ENCODE peak calls at places on chromosome 2, in seven cellular contexts. X is HCT116, W is stomach, J is transverse colon, T is A549, R is upper lobe of left lung, M is esophagus squamous epithelium. F is an unnamed sample.

GRCh38 chr2:224101820-224102630 is 62.9 kb upstream of the SERPINE2 start:
- DNase-seq in J (no peak), M (no peak), T (peak; percentile 60), R (no peak), W (no peak), X (no peak), F (no peak)

GRCh38 chr2:161873689-161874088 is 200.3 kb downstream of the DPP4 start:
- DNase-seq in R (no peak), T (no peak), X (no peak), W (no peak), J (no peak), M (no peak), F (no peak)

GRCh38 chr2:381919-382833 is 94.3 kb upstream of the ALKAL2 start:
- DNase-seq in M (no peak), J (no peak), X (no peak), R (no peak), W (no peak), T (no peak), F (no peak)

GRCh38 chr2:7552825-7553550 is 635.8 kb downstream of the RNF144A start:
- DNase-seq in T (no peak), R (no peak), J (no peak), X (no peak), M (no peak), W (no peak), F (no peak)

GRCh38 chr2:147538088-147538487 is 306.7 kb upstream of the ACVR2A start:
- DNase-seq in R (no peak), M (no peak), J (no peak), W (no peak), T (no peak), X (no peak), F (no peak)

GRCh38 chr2:98664323-98664722 is 55.9 kb downstream of the UNC50 start:
- DNase-seq in X (peak; percentile 13), M (no peak), T (no peak), J (no peak), R (peak; percentile 70), W (no peak), F (no peak)

GRCh38 chr2:57516740-57517340 is 529.8 kb upstream of the VRK2 start:
- DNase-seq in T (peak; percentile 57), X (peak; percentile 41), J (no peak), M (no peak), R (no peak), W (no peak), F (no peak)

GRCh38 chr2:218876562-218877219 is 4.0 kb upstream of the WNT10A start:
- DNase-seq in X (peak; percentile 59), M (no peak), W (peak; percentile 75), R (peak; percentile 58), T (peak; percentile 72), J (peak; percentile 73), F (peak; percentile 93)

GRCh38 chr2:120404274-120404673 is 58.3 kb downstream of the INHBB start:
- DNase-seq in T (no peak), R (no peak), M (no peak), W (no peak), J (no peak), X (no peak), F (no peak)

GRCh38 chr2:70243804-70244584 is 4.4 kb downstream of the TIA1 start:
- DNase-seq in J (no peak), R (no peak), T (no peak), M (no peak), W (no peak), X (no peak), F (no peak)

GRCh38 chr2:45643543-45644542 is 7.6 kb upstream of the PRKCE start:
- DNase-seq in M (no peak), X (no peak), J (peak; percentile 71), R (peak; percentile 79), T (peak; percentile 61), W (peak; percentile 79), F (peak; percentile 89)

GRCh38 chr2:170651603-170652002 is 63.5 kb upstream of the SP5 start:
- DNase-seq in W (no peak), J (no peak), X (no peak), R (no peak), M (no peak), T (no peak), F (no peak)

GRCh38 chr2:58157754-58158153 is 83.4 kb downstream of the FANCL start:
- DNase-seq in J (no peak), M (no peak), T (no peak), W (no peak), X (no peak), R (no peak), F (no peak)

GRCh38 chr2:37679072-37679695 is 7.7 kb upstream of the CDC42EP3 start:
- DNase-seq in X (no peak), R (no peak), W (peak; percentile 44), T (no peak), M (no peak), J (no peak), F (no peak)

GRCh38 chr2:150476213-150476740 is 11.2 kb downstream of the RND3 start:
- DNase-seq in R (no peak), T (no peak), W (no peak), X (no peak), M (no peak), J (no peak), F (no peak)

GRCh38 chr2:156046900-156047299 is 285.6 kb downstream of the NR4A2 start:
- DNase-seq in R (no peak), W (no peak), X (no peak), J (no peak), M (no peak), T (no peak), F (no peak)

GRCh38 chr2:152594022-152594712 is 123.1 kb downstream of the PRPF40A start:
- DNase-seq in X (no peak), W (no peak), T (no peak), M (no peak), J (peak; percentile 47), R (peak; percentile 51), F (no peak)

GRCh38 chr2:203934006-203934632 is 2.4 kb upstream of the ICOS start:
- DNase-seq in J (no peak), T (no peak), W (no peak), M (no peak), X (no peak), R (no peak), F (no peak)

GRCh38 chr2:194725169-194725568 is 931.9 kb upstream of the SLC39A10 start:
- DNase-seq in J (no peak), W (no peak), M (no peak), T (no peak), X (no peak), R (no peak), F (no peak)

GRCh38 chr2:107430596-107431266 is 396.0 kb upstream of the RGPD4 start:
- DNase-seq in T (no peak), W (no peak), R (no peak), X (no peak), M (no peak), J (no peak), F (no peak)

GRCh38 chr2:102718387-102719316 is 43.2 kb upstream of the TMEM182 start:
- DNase-seq in T (no peak), R (no peak), X (no peak), M (no peak), W (no peak), J (no peak), F (no peak)

GRCh38 chr2:207813221-207813916 is 43.7 kb upstream of the FZD5 start:
- DNase-seq in R (no peak), X (no peak), T (no peak), W (no peak), J (no peak), M (no peak), F (no peak)

DNA sequence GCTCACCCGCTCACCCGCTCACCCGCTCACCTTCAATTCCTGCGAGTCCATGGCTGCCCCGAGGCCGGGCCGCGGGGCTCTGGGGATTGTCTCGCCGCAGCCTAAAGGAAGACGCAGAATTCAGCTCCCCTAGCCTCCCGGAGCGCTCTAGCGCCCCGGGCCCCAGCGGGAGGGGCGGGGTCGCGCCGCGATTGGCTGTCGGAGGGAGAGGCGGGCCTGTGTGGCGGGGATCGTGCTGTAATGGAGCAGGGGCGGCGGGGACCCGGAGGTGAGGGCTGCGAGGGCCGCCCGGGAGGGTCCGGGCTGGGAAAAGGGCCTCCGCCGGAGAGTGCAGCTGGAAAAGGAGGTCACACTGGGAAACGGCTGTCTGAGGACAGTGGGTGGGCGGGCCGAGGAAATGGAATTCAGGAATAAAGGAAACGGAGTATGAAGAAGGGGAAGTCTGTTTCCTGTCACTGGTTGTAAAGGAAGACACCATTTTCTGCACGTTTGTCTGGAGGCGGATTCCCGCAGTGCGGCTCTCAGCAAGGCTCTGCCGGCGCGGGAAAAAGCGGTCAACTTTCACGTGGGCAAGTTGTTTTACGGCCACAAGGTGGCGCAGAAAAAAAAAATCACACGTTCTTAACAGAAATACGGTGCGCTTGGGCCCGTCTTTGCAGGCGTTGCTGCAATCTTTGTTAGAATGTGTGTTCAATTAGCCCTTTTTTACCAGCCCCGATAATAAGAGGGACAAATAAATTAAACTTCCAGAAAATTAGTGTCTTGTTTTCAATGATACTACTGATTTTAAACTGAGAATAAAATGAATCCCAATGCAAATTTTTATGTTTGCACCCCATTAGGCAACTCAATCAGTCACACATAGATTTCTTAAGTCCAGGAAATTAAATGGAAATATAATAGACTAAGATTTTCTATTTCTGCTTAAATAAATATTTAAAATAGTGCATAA is at the start of gene TTC21B:
- DNase-seq in R (peak; percentile 95), T (peak; percentile 95), W (peak; percentile 95), X (peak; percentile 92), M (peak; percentile 72), J (peak; percentile 95), F (peak; percentile 75)
- TF ChIP-seq POLR2A in R (peak; percentile 85), T (peak; percentile 52), W (no peak), X (peak; percentile 42), M (no peak), J (peak; percentile 69), F (peak; percentile 62)

DNA sequence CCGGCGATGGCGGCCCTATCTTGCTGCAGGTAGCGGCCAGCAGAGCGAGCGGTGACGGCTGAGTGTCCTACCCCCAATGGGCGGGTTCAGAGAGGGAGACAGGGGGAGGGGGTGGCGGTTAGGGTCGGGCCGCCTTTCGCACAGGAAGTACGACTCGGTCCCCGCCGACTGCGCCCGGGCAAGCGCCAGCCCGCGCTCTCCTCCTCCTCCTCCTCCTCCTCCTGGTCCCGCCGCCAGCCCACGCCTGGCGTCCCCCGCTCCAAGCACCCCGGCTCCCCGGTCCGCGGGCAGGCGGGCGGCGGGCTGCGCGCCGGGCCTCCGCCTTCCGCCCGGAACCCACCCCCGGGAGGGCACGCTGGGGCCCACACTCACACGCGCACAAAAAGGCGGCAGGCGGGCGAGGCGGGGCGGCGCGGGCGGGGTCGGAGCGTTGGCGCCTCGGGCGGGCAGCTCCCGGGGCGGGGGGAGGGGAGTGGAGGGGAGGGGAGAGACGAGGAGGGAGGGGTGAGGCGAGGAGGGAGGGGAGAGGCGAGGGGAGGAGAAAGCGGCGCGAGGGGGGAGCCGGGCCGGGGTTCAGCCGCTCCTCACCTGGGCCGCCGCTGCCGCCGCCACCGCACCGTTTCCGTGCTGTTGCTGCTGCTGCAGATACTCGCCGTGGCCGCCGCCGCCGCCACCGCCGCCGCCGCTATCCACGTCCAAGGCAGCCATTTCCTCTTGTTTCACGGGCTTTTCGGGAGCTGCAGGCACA is 1.2 kb downstream of the SP3 start:
- DNase-seq in M (peak; percentile 70), J (peak; percentile 96), T (peak; percentile 95), W (peak; percentile 93), R (peak; percentile 91), X (peak; percentile 75), F (peak; percentile 65)
- TF ChIP-seq POLR2A in M (no peak), J (peak; percentile 73), T (peak; percentile 59), W (no peak), R (peak; percentile 92), X (peak; percentile 25), F (peak; percentile 64)

GRCh38 chr2:174788291-174788929 is 24.1 kb upstream of the CHRNA1 start:
- DNase-seq in X (peak; percentile 23), W (no peak), M (no peak), R (no peak), T (peak; percentile 40), J (no peak), F (no peak)
- TF ChIP-seq POLR2A in X (peak; percentile 43), W (no peak), M (no peak), R (no peak), T (no peak), J (no peak), F (peak; percentile 72)

GRCh38 chr2:32039447-32040219 is at the start of gene DPY30:
- DNase-seq in T (peak; percentile 97), M (peak; percentile 60), J (peak; percentile 94), X (peak; percentile 86), W (peak; percentile 93), R (peak; percentile 94), F (peak; percentile 90)
- TF ChIP-seq POLR2A in T (peak; percentile 100), M (peak; percentile 50), J (peak; percentile 88), X (peak; percentile 99), W (no peak), R (peak; percentile 93), F (peak; percentile 98)

F was measured in H54.